ENCODE peak calls at places on chromosomes 11 and 22, in eight cellular contexts. D is ovary; P is K562; V is CD4-positive, alpha-beta memory T cell; F is mesenchymal stem cell; O is aorta; J is right lobe of liver; N is CD8-positive, alpha-beta memory T cell. E is an unnamed sample. For H3K36me3 and H3K4me1, the result is how much of the 10 kb centered on the place peaks cover.

GRCh38 chr11:72838691-72839305 is 24.6 kb downstream of the ATG16L2 start:
- DNase-seq in D (no peak), P (no peak), V (no peak), F (no peak), O (no peak), J (no peak), N (no peak), E (no peak)

GRCh38 chr11:86996953-86997570 is 40.7 kb upstream of the TMEM135 start:
- DNase-seq in D (no peak), P (peak), V (no peak), F (no peak), O (no peak), J (no peak), N (no peak), E (no peak)

GRCh38 chr22:25160120-25160996 is 39.3 kb upstream of the CRYBB3 start:
- DNase-seq in D (no peak), P (no peak), V (no peak), F (no peak), O (no peak), J (no peak), N (no peak), E (no peak)

GRCh38 chr11:72940417-72940816 is 126.2 kb downstream of the ATG16L2 start:
- DNase-seq in D (no peak), P (no peak), V (no peak), F (no peak), O (no peak), J (no peak), N (no peak), E (no peak)

GRCh38 chr11:33690290-33691050 is 10.2 kb downstream of the C11orf91 start:
- DNase-seq in D (peak), P (no peak), V (no peak), F (peak), O (peak), J (peak), N (no peak), E (peak)

GRCh38 chr11:68373810-68374501 is 61.6 kb downstream of the LRP5 start:
- DNase-seq in D (no peak), P (no peak), V (no peak), F (peak), O (no peak), J (peak), N (no peak), E (no peak)

GRCh38 chr11:65134240-65134951 is at the start of gene SYVN1:
- DNase-seq in D (peak), P (peak), V (peak), F (peak), O (peak), J (peak), N (peak), E (peak)

GRCh38 chr11:62391642-62392425 is 27.0 kb upstream of the SCGB1A1 start:
- DNase-seq in D (no peak), P (peak), V (no peak), F (no peak), O (no peak), J (no peak), N (no peak), E (no peak)

GRCh38 chr11:27390318-27390958 is 27.4 kb upstream of the CCDC34 start:
- DNase-seq in D (no peak), P (no peak), V (no peak), F (no peak), O (no peak), J (no peak), N (no peak), E (no peak)

GRCh38 chr11:40286137-40286536 is 1173.3 kb downstream of the LRRC4C start:
- DNase-seq in D (no peak), P (no peak), V (no peak), F (no peak), O (no peak), J (no peak), N (no peak), E (no peak)

GRCh38 chr11:77407613-77408012 is 66.3 kb downstream of the PAK1 start:
- DNase-seq in D (no peak), P (no peak), V (no peak), F (peak), O (peak), J (peak), N (no peak), E (no peak)

GRCh38 chr11:60971520-60971919 is at the start of gene CD6:
- DNase-seq in D (no peak), P (no peak), V (peak), F (no peak), O (peak), J (no peak), N (peak), E (no peak)

GRCh38 chr22:49756201-49756600 is 71.5 kb downstream of the BRD1 start:
- DNase-seq in D (no peak), P (no peak), V (no peak), F (no peak), O (peak), J (no peak), N (no peak), E (peak)

GRCh38 chr11:126512741-126513715 is 157.5 kb downstream of the ST3GAL4 start:
- DNase-seq in D (no peak), P (no peak), V (no peak), F (no peak), O (no peak), J (no peak), N (no peak), E (no peak)

DNA sequence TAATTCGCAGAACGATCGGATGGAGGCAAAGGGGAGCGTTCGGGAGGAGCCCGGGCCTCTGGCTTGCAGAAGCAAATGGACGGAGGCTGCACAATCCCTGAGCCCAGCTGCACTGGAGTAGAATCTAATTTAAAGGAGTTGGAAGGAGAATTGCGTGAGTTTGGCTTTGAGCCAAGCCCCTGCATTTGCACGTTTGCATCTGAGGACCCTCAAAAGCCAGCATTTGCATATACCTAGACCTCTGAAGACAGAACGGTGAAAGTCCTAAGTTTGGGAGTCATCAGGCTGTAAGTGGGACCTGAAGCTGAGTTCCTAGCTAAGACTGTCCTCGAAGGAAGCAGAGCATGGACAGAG is 15.6 kb downstream of the TP53AIP1 start:
- DNase-seq in D (no peak), P (no peak), V (no peak), F (no peak), O (no peak), J (no peak), N (no peak), E (no peak)
- H3K36me3 ChIP-seq in D (under half), P (under half), V (under half), F (under half), O (under half), J (under half), N (under half), E (under half)

DNA sequence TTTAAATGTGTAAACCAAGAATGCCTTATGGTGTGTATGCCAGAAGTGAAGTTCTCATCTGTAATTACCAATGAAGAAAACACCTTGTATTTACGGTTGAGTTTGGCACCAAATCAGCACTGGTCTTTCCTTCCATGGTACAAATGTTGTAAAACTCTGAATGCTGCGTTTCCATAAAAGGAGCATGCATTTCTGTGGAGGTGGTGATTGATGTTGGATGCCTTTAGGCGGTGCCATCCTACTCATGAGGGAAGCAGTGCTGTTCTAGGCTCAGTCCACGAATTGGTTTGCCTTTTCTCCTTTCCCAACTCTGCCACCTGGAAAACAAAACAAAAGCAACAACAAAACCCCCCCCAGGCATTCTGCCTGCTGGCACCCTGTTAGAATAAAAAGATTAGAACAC is 124.4 kb downstream of the TEAD1 start:
- DNase-seq in D (no peak), P (no peak), V (no peak), F (no peak), O (no peak), J (no peak), N (no peak), E (no peak)
- H3K4me1 ChIP-seq in D (under half), P (under half), V (under half), F (under half), O (under half), J (under half), N (under half), E (under half)

DNA sequence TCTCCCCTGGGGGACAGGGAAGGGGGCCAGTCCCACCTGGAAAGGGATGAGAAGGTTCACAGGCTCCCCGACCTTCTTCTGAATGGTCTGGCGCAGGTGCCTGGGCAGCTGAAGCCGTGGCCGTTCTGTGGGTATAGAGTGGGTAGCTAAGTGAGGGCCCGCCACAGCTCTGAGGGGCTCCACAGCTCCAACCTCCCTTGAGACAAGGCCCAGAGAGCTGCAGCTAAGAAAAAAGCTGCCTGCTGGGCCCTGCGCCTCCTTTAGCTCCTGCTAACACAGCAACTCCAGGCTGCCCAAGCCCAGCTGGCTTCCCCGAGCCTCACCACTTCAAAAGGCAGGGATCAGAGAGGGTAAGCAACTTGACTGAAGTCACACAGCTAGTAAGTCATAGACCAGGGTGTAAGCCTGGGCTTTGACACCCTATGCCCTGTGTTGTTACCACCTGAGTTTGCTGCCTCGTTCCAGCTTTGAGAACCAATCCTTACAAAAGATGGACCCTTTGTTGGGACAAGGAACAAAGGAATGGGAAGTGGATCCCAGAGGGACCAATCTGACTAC is 18.5 kb downstream of the MYBPC3 start:
- DNase-seq in D (no peak), P (no peak), V (no peak), F (no peak), O (no peak), J (no peak), N (no peak), E (no peak)
- H3K36me3 ChIP-seq in D (under half), P (under half), V (under half), F (under half), O (under half), J (under half), N (under half), E (under half)

GRCh38 chr22:17922925-17923898 is 101.1 kb downstream of the MICAL3 start:
- DNase-seq in D (no peak), P (no peak), V (no peak), F (peak), O (peak), J (peak), N (no peak), E (no peak)

GRCh38 chr22:17924076-17924475 is 100.3 kb downstream of the MICAL3 start:
- DNase-seq in D (no peak), P (no peak), V (no peak), F (no peak), O (no peak), J (no peak), N (no peak), E (no peak)

GRCh38 chr22:17927062-17927461 is 97.3 kb downstream of the MICAL3 start:
- DNase-seq in D (no peak), P (no peak), V (no peak), F (no peak), O (no peak), J (no peak), N (no peak), E (no peak)

GRCh38 chr22:17926516-17926915 is 97.8 kb downstream of the MICAL3 start:
- DNase-seq in D (no peak), P (no peak), V (no peak), F (no peak), O (no peak), J (no peak), N (no peak), E (no peak)

DNA sequence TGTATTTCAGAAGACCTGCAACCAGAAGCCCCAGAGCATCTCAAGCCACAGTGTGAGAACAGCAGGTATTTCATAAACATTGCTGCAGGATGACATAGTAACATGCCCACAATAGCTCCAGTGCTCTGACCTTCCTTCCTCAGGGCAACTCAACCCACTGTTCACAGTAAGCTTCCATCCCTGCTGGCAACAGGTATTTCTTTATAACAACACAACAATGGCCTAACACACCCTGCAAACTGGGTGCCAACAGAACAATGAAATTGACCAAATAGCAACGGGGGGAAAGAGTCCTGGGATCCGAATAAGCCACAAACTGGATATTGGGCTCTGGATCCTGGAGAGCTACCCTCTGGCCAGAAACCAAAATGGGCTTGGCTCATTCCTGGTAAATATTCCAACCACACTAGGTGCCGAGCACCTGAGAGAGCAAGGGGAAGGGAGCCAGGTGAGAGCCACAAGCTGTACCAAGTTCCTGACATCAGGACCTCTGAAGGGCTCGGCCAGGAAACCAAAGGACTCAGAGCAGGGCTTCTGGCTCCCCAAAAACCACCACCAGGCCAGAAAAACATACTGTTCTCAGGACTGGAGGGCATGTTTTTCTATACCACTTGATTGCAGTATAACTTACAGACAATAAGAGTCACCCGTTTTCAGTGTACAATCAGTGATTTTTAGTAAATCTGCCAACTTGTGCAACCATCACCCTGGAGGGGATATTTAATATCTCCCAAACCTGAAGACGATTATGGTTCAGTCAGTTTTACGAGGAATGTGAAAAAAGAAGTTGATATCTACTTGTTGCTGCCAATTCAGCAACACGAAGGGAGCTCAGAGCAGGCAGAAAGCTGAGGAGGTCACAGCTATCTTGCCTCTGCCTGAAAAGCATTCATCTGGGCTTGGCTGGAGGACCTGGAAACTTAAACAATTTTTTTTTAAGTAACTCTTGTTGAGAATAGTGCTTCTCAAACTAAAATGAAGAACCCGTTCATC is 99.3 kb downstream of the MICAL3 start:
- DNase-seq in D (no peak), P (no peak), V (no peak), F (no peak), O (no peak), J (no peak), N (no peak), E (no peak)
- H3K4me1 ChIP-seq in D (half or more), P (under half), V (under half), F (under half), O (under half), J (under half), N (under half), E (under half)

DNA sequence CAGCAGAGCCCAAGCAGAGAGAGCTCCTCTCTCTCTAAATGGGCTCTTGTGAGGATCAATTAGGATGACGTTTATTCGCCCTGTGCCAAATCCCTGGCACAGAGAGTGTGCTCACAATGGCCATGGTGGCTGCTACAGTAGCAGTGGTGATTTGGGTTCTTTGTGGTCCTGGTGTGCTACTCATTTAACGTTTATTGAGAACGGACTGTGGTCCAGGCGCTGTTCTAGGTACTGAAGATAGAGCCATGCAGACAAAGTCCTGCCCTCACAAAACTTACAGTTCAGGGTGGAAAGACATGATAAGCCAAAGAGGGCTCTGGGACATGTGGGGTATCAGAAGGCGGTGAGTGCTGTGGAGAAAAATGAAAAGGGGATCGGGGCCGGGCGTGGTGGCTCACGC is 5.3 kb downstream of the OTUB1 start:
- DNase-seq in D (no peak), P (no peak), V (no peak), F (no peak), O (no peak), J (no peak), N (no peak), E (no peak)
- H3K36me3 ChIP-seq in D (under half), P (half or more), V (under half), F (half or more), O (under half), J (under half), N (under half), E (under half)

GRCh38 chr22:17997456-17997855 is 26.9 kb downstream of the MICAL3 start:
- DNase-seq in D (no peak), P (no peak), V (no peak), F (peak), O (no peak), J (no peak), N (no peak), E (no peak)
- H3K4me1 ChIP-seq in D (under half), P (under half), V (under half), F (under half), O (under half), J (under half), N (under half), E (under half)

DNA sequence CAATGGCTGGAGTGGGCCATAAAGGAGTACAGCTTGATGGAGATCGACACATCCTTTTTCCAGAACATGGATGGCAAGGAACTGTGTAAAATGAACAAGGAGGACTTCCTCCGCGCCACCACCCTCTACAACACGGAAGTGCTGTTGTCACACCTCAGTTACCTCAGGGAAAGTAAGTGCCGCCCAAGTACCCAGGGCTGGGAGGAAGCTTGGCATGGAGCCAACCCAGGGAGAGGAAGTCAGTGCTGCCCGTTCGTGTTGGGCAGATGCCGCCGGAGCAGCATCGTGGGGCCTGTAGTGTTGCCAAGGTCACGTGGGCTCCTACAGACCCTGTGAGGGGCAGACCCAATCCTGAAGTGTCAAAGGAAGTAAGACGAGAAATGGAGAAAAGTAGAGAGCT is 78.9 kb downstream of the FLI1 start:
- DNase-seq in D (no peak), P (no peak), V (peak), F (no peak), O (peak), J (peak), N (peak), E (peak)
- H3K36me3 ChIP-seq in D (under half), P (under half), V (half or more), F (under half), O (under half), J (under half), N (half or more), E (half or more)

GRCh38 chr11:118213774-118214173 is 11.0 kb downstream of the JAML start:
- DNase-seq in D (no peak), P (no peak), V (no peak), F (no peak), O (no peak), J (no peak), N (no peak), E (no peak)
- H3K4me1 ChIP-seq in D (under half), P (under half), V (half or more), F (under half), O (under half), J (under half), N (half or more), E (under half)